ENCODE peak calls at places on chromosomes 7 and 10, in four cellular contexts. Q is SHP77 treated with DMSO at 0.1 percent for 48 hours; M is iPS-NIHi11; W is CD4-positive, CD25-positive, alpha-beta regulatory T cell. F is an unnamed sample.

GRCh38 chr10:3684891-3685290 is 100.1 kb downstream of the KLF6 start:
- DNase-seq in Q (no peak), W (no peak), M (no peak), F (no peak)

GRCh38 chr10:49056356-49056755 is 59.0 kb downstream of the VSTM4 start:
- DNase-seq in Q (no peak), M (peak), W (no peak), F (no peak)

GRCh38 chr10:55266797-55267196 is 465.8 kb upstream of the PCDH15 start:
- DNase-seq in M (peak), W (no peak), Q (no peak), F (no peak)

GRCh38 chr7:37352974-37353948 is 95.4 kb downstream of the ELMO1 start:
- DNase-seq in M (peak), Q (no peak), W (peak), F (peak)

GRCh38 chr7:10739401-10739800 is 234.3 kb upstream of the PHF14 start:
- DNase-seq in W (no peak), Q (no peak), M (no peak), F (no peak)

GRCh38 chr7:73909996-73910395 is 49.0 kb downstream of the TMEM270 start:
- DNase-seq in W (no peak), M (no peak), Q (no peak), F (no peak)

GRCh38 chr7:157073335-157073734 is 62.9 kb upstream of the MNX1 start:
- DNase-seq in W (no peak), Q (no peak), M (no peak), F (no peak)

GRCh38 chr7:98352621-98353020 is 48.3 kb downstream of the BAIAP2L1 start:
- DNase-seq in W (no peak), Q (no peak), M (no peak), F (no peak)

GRCh38 chr10:88952647-88953111 is at the start of gene ACTA2:
- DNase-seq in Q (no peak), M (no peak), W (no peak), F (no peak)

GRCh38 chr7:8261711-8262695 is at the start of gene ICA1:
- DNase-seq in Q (peak), M (peak), W (peak), F (no peak)

GRCh38 chr7:43467846-43468245 is 115.1 kb upstream of the STK17A start:
- DNase-seq in W (no peak), Q (no peak), M (no peak), F (no peak)

GRCh38 chr7:16918288-16918895 is 36.6 kb upstream of the AGR3 start:
- DNase-seq in M (peak), W (peak), Q (peak), F (peak)

GRCh38 chr7:86908948-86909347 is 150.5 kb downstream of the ELAPOR2 start:
- DNase-seq in W (no peak), M (peak), Q (no peak), F (no peak)

GRCh38 chr10:27530477-27530876 is 26.4 kb downstream of the RAB18 start:
- DNase-seq in M (no peak), Q (no peak), W (no peak), F (no peak)

GRCh38 chr7:42907316-42907715 is 4.6 kb downstream of the C7orf25 start:
- DNase-seq in M (no peak), W (no peak), Q (no peak), F (no peak)

GRCh38 chr10:133528296-133528844 is 1.2 kb downstream of the CYP2E1 start:
- DNase-seq in Q (no peak), M (no peak), W (no peak), F (no peak)

GRCh38 chr10:120181154-120181553 is 275.9 kb upstream of the PLPP4 start:
- DNase-seq in M (no peak), Q (no peak), W (no peak), F (peak)

GRCh38 chr10:124242791-124243190 is 149.4 kb upstream of the CHST15 start:
- DNase-seq in M (no peak), Q (no peak), W (no peak), F (no peak)

GRCh38 chr7:83852136-83852535 is 203.2 kb upstream of the SEMA3E start:
- DNase-seq in W (no peak), M (no peak), Q (no peak), F (no peak)

GRCh38 chr10:32963102-32963501 is 5.1 kb upstream of the ITGB1 start:
- DNase-seq in M (no peak), Q (no peak), W (no peak), F (no peak)

GRCh38 chr10:104802941-104803340 is 161.9 kb downstream of the SORCS3 start:
- DNase-seq in M (no peak), W (no peak), Q (no peak), F (no peak)

GRCh38 chr10:111113961-111114830 is 37.4 kb downstream of the ADRA2A start:
- DNase-seq in Q (no peak), W (no peak), M (no peak), F (peak)

GRCh38 chr7:5699951-5700384 is 81.5 kb downstream of the RNF216 start:
- DNase-seq in M (no peak), Q (no peak), W (peak), F (peak)

GRCh38 chr10:131049051-131049450 is 262.5 kb downstream of the TCERG1L start:
- DNase-seq in W (no peak), Q (no peak), M (peak), F (no peak)

GRCh38 chr7:4006687-4007086 is 675.4 kb upstream of the FOXK1 start:
- DNase-seq in Q (peak), M (no peak), W (no peak), F (no peak)

GRCh38 chr10:59006511-59007306 is 169.7 kb upstream of the PHYHIPL start:
- DNase-seq in W (no peak), M (no peak), Q (no peak), F (no peak)

GRCh38 chr10:78913219-78914059 is 155.3 kb upstream of the ZMIZ1 start:
- DNase-seq in W (no peak), Q (no peak), M (peak), F (no peak)